ENCODE peak calls at places on chromosome 9, in four cellular contexts. U is NCI-H1417, L is heart left ventricle, D is T-helper 9 cell. N is an unnamed sample.

GRCh38 chr9:136078498-136079011 is 16.5 kb downstream of the NACC2 start:
- DNase-seq in U (no peak), L (no peak), D (no peak), N (no peak)

GRCh38 chr9:96498796-96499195 is 48.8 kb downstream of the HABP4 start:
- DNase-seq in U (no peak), L (no peak), D (no peak), N (no peak)

GRCh38 chr9:134864821-134865190 is 15.8 kb upstream of the FCN2 start:
- DNase-seq in U (no peak), L (no peak), D (no peak), N (no peak)

GRCh38 chr9:91534374-91534773 is 110.7 kb upstream of the NFIL3 start:
- DNase-seq in U (no peak), L (no peak), D (no peak), N (peak; percentile 34)

GRCh38 chr9:135246248-135247173 is 159.0 kb downstream of the OLFM1 start:
- DNase-seq in U (no peak), L (no peak), D (no peak), N (no peak)

GRCh38 chr9:89362647-89363310 is 44.5 kb downstream of the SECISBP2 start:
- DNase-seq in U (no peak), L (peak; percentile 13), D (no peak), N (no peak)

GRCh38 chr9:108259917-108260675 is 595.7 kb downstream of the ACTL7B start:
- DNase-seq in U (no peak), L (no peak), D (no peak), N (peak; percentile 27)

GRCh38 chr9:77019810-77020437 is 469 bp downstream of the FOXB2 start:
- DNase-seq in U (no peak), L (no peak), D (no peak), N (no peak)

GRCh38 chr9:110316255-110316921 is 21.3 kb downstream of the TXNDC8 start:
- DNase-seq in U (no peak), L (no peak), D (no peak), N (no peak)

GRCh38 chr9:132241840-132242620 is 80.2 kb downstream of the NTNG2 start:
- DNase-seq in U (peak; percentile 73), L (peak; percentile 58), D (peak; percentile 42), N (peak; percentile 33)

GRCh38 chr9:117733465-117733864 is 29.3 kb downstream of the TLR4 start:
- DNase-seq in U (peak; percentile 54), L (no peak), D (no peak), N (no peak)

GRCh38 chr9:38211002-38211401 is 142.0 kb upstream of the SHB start:
- DNase-seq in U (peak; percentile 65), L (no peak), D (no peak), N (no peak)

GRCh38 chr9:113261917-113262671 is 13.3 kb downstream of the CDC26 start:
- DNase-seq in U (no peak), L (no peak), D (no peak), N (peak; percentile 30)

GRCh38 chr9:113403651-113404050 is 2.6 kb upstream of the ALAD start:
- DNase-seq in U (no peak), L (no peak), D (no peak), N (no peak)

N was measured in EH.